ENCODE peak calls at places on chromosomes 12 and 14, in four cellular contexts. B, R, X and A are unnamed samples.

GRCh38 chr12:4027412-4027811 is 154.2 kb upstream of the PARP11 start:
- DNase-seq in B (no peak), R (no peak), X (no peak), A (no peak)

GRCh38 chr12:58920102-58920955 is at the start of gene LRIG3:
- DNase-seq in B (peak; percentile 83), R (peak; percentile 53), X (peak; percentile 85), A (peak; percentile 96)

GRCh38 chr14:61927015-61927414 is 164.8 kb downstream of the SNAPC1 start:
- DNase-seq in B (no peak), R (no peak), X (no peak), A (no peak)

GRCh38 chr14:74019408-74019714 is 212 bp downstream of the BBOF1 start:
- DNase-seq in B (no peak), R (no peak), X (no peak), A (no peak)

GRCh38 chr12:108694812-108695278 is 36.5 kb downstream of the CORO1C start:
- DNase-seq in B (no peak), R (no peak), X (no peak), A (no peak)

GRCh38 chr12:97482153-97482693 is 19.6 kb downstream of the RMST start:
- DNase-seq in B (no peak), R (no peak), X (no peak), A (no peak)

GRCh38 chr12:6372403-6373003 is 2.9 kb downstream of the SCNN1A start:
- DNase-seq in B (peak; percentile 76), R (no peak), X (no peak), A (peak; percentile 78)

GRCh38 chr14:90966493-90966892 is 93.9 kb downstream of the RPS6KA5 start:
- DNase-seq in B (no peak), R (no peak), X (no peak), A (no peak)

GRCh38 chr12:108457006-108457733 is 57.9 kb upstream of the FICD start:
- DNase-seq in B (no peak), R (no peak), X (peak; percentile 70), A (peak; percentile 12)

GRCh38 chr14:64944861-64945260 is 2.3 kb upstream of the GPX2 start:
- DNase-seq in B (no peak), R (no peak), X (no peak), A (no peak)

GRCh38 chr14:24986206-24986893 is 63.6 kb downstream of the STXBP6 start:
- DNase-seq in B (no peak), R (no peak), X (no peak), A (no peak)

GRCh38 chr12:120584343-120585149 is 3.3 kb upstream of the POP5 start:
- DNase-seq in B (peak; percentile 19), R (no peak), X (peak; percentile 68), A (peak; percentile 74)

GRCh38 chr14:52267501-52268190 is at the start of gene PTGDR:
- DNase-seq in B (no peak), R (no peak), X (peak; percentile 59), A (no peak)

GRCh38 chr12:64450711-64451486 is 1.0 kb upstream of the TBK1 start:
- DNase-seq in B (no peak), R (no peak), X (no peak), A (no peak)

GRCh38 chr12:54191550-54192022 is 2.8 kb upstream of the SMUG1 start:
- DNase-seq in B (peak; percentile 76), R (peak; percentile 49), X (peak; percentile 89), A (peak; percentile 85)

DNA sequence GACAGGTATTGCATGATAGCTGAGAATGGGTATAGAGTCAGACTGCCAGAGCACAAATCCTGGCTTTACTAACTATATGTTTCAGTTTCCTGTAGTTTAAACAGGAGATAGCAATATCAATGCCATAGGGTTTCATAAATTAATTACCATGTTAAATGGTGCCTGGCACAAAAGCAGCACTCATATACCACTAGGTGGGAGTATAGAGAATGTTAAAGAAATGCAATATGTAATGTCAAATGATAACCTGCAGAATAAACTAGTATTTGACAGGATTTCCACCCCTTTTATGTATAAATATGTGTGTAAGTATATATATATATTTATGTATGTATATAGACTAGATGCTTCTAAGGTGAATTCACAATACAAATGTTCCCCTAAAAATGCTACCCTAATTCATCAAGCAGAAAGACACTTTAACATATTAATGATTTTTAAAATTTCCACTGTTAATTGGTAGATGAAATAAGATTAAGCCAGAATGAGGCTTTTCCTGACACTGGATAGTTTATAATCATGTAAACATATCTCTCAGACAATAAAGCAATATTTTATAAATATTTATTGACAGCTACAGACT is 8.6 kb downstream of the WDR89 start:
- DNase-seq in B (no peak), R (no peak), X (no peak), A (no peak)
- TF ChIP-seq CTCF in B (peak; percentile 22), R (peak; percentile 23), X (peak; percentile 62), A (peak; percentile 24)

GRCh38 chr12:66269757-66270383 is 32.4 kb upstream of the HELB start:
- DNase-seq in B (no peak), R (no peak), X (peak; percentile 54), A (peak; percentile 25)
- TF ChIP-seq CTCF in B (peak; percentile 42), R (peak; percentile 59), X (peak; percentile 77), A (peak; percentile 59)

GRCh38 chr14:66507722-66508546 is at the start of gene GPHN:
- DNase-seq in B (peak; percentile 94), R (peak; percentile 94), X (peak; percentile 96), A (peak; percentile 95)
- TF ChIP-seq CTCF in B (no peak), R (no peak), X (peak; percentile 18), A (no peak)

GRCh38 chr14:35215110-35215872 is 76.9 kb upstream of the PSMA6 start:
- DNase-seq in B (no peak), R (no peak), X (no peak), A (no peak)
- TF ChIP-seq CTCF in B (peak; percentile 12), R (peak; percentile 38), X (peak; percentile 64), A (no peak)

GRCh38 chr12:103326190-103326589 is 169.6 kb downstream of the C12orf42 start:
- DNase-seq in B (no peak), R (no peak), X (peak; percentile 43), A (no peak)
- TF ChIP-seq CTCF in B (no peak), R (no peak), X (peak; percentile 77), A (no peak)

DNA sequence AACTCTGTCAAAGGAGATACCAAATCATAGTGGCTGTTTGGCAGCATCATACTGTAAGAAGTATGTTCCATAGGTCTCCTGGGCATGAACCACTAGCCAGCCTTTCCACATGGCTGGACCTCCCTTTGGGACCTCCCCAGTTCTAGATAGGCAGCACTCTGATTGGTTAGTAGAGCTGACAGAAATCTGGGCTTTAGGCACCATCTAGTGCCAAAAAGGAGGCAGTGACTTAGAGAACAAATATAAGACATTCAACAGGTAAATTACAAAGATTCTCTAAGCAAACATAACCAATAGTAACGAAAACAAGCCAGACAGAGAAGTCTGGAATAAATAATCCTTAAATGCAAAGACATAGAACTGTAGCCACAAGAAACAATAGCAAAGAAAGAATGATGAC is 148.0 kb upstream of the PDE3A start:
- DNase-seq in B (no peak), R (no peak), X (peak; percentile 55), A (peak; percentile 5)
- TF ChIP-seq CTCF in B (no peak), R (no peak), X (peak; percentile 67), A (no peak)

GRCh38 chr14:97106609-97107008 is 309.4 kb downstream of the VRK1 start:
- DNase-seq in B (no peak), R (no peak), X (no peak), A (no peak)
- TF ChIP-seq CTCF in B (no peak), R (no peak), X (peak; percentile 27), A (no peak)